ENCODE peak calls at places on chromosome 16, in four cellular contexts. One of them, this sample, is unnamed.

GRCh38 chr16:57377080-57377841 is 5.0 kb downstream of the CX3CL1 start:
- DNase-seq in bronchial epithelial cell: peak; percentile 60
- DNase-seq in heart left ventricle: no peak
- DNase-seq in skeletal muscle cell: no peak
- DNase-seq in this sample: no peak

GRCh38 chr16:27611340-27611739 is 61.4 kb downstream of the KATNIP start:
- DNase-seq in heart left ventricle: no peak
- DNase-seq in skeletal muscle cell: no peak
- DNase-seq in bronchial epithelial cell: no peak
- DNase-seq in this sample: no peak

GRCh38 chr16:84806256-84806889 is 13.4 kb upstream of the CRISPLD2 start:
- DNase-seq in skeletal muscle cell: peak; percentile 81
- DNase-seq in heart left ventricle: peak; percentile 75
- DNase-seq in bronchial epithelial cell: no peak
- DNase-seq in this sample: peak; percentile 35

GRCh38 chr16:11603331-11603750 is 16.6 kb upstream of the LITAF start:
- DNase-seq in heart left ventricle: no peak
- DNase-seq in bronchial epithelial cell: no peak
- DNase-seq in skeletal muscle cell: no peak
- DNase-seq in this sample: no peak

GRCh38 chr16:68436581-68436980 is 11.7 kb downstream of the SMPD3 start:
- DNase-seq in skeletal muscle cell: no peak
- DNase-seq in bronchial epithelial cell: no peak
- DNase-seq in heart left ventricle: no peak
- DNase-seq in this sample: no peak

GRCh38 chr16:84144301-84144858 is 597 bp downstream of the HSDL1 start:
- DNase-seq in heart left ventricle: peak; percentile 45
- DNase-seq in skeletal muscle cell: no peak
- DNase-seq in bronchial epithelial cell: no peak
- DNase-seq in this sample: peak; percentile 46

GRCh38 chr16:19228057-19228456 is 57.5 kb upstream of the CLEC19A start:
- DNase-seq in bronchial epithelial cell: no peak
- DNase-seq in skeletal muscle cell: no peak
- DNase-seq in heart left ventricle: no peak
- DNase-seq in this sample: no peak

GRCh38 chr16:71645450-71645849 is 19.5 kb downstream of the MARVELD3 start:
- DNase-seq in bronchial epithelial cell: peak; percentile 46
- DNase-seq in skeletal muscle cell: peak; percentile 9
- DNase-seq in heart left ventricle: no peak
- DNase-seq in this sample: no peak

GRCh38 chr16:48611329-48612137 is 1.6 kb upstream of the N4BP1 start:
- DNase-seq in skeletal muscle cell: no peak
- DNase-seq in bronchial epithelial cell: peak; percentile 100
- DNase-seq in heart left ventricle: no peak
- DNase-seq in this sample: no peak

GRCh38 chr16:85153656-85154091 is 41.4 kb upstream of the CIBAR2 start:
- DNase-seq in skeletal muscle cell: no peak
- DNase-seq in bronchial epithelial cell: no peak
- DNase-seq in heart left ventricle: peak; percentile 86
- DNase-seq in this sample: no peak

GRCh38 chr16:54160939-54161897 is 125.4 kb downstream of the IRX3 start:
- DNase-seq in skeletal muscle cell: no peak
- DNase-seq in heart left ventricle: no peak
- DNase-seq in bronchial epithelial cell: no peak
- DNase-seq in this sample: no peak

GRCh38 chr16:25434061-25434460 is 176.4 kb upstream of the ZKSCAN2 start:
- DNase-seq in bronchial epithelial cell: no peak
- DNase-seq in skeletal muscle cell: no peak
- DNase-seq in heart left ventricle: no peak
- DNase-seq in this sample: no peak

GRCh38 chr16:89881368-89881730 is 8.0 kb downstream of the TCF25 start:
- DNase-seq in skeletal muscle cell: no peak
- DNase-seq in heart left ventricle: no peak
- DNase-seq in bronchial epithelial cell: no peak
- DNase-seq in this sample: no peak

GRCh38 chr16:53094013-53094630 is 39.3 kb downstream of the CHD9 start:
- DNase-seq in bronchial epithelial cell: peak; percentile 39
- DNase-seq in skeletal muscle cell: no peak
- DNase-seq in heart left ventricle: peak; percentile 81
- DNase-seq in this sample: no peak

GRCh38 chr16:9845661-9846361 is 336.4 kb downstream of the GRIN2A start:
- DNase-seq in bronchial epithelial cell: peak; percentile 75
- DNase-seq in skeletal muscle cell: no peak
- DNase-seq in heart left ventricle: no peak
- DNase-seq in this sample: no peak

GRCh38 chr16:14409563-14409962 is 220.5 kb downstream of the PARN start:
- DNase-seq in bronchial epithelial cell: peak; percentile 88
- DNase-seq in heart left ventricle: no peak
- DNase-seq in skeletal muscle cell: peak; percentile 93
- DNase-seq in this sample: no peak

DNA sequence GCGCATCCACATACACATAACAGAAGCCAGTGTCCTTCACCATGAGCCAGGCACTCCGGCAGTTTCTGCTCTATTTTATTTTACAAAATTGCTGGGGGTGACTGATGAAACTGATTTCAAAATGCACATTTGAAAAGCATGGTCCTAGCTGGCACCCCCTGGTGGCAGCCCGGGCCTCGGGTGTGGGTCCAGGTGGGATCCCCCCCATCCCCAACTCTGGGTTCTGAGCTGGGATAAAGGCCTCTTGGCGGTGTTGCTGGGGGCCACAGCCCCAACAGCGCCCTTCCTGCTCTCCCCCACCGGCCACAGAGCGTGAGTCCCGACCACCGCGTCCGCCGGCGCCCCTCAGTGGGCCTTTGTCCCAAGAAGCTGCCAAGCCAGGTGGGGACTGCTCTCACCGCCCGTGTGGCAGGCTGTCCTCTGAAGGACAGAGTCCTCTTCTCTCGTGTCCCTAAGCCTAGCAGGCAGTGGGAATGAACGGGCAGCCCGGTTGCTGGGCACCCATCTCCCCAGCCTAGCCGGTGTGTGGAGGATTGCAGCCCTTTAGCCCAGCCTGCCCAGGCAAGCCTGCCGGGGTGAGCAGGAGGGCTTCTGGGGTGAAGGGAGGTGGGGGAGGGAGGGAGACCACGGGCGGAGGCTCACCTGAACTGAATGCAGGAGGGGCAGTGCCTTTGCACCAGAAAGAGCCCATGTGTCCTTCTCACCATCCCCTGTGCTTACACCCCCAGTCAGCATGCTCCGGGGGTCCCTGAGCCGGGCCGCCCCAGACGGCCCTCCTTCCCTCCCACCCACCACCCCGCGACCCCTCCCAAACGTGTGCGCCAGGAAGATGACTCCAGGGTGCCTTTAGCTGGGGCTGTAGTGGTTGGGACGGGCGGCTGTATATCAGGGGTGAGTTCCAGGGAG is 898 bp downstream of the SNAI3 start:
- DNase-seq in skeletal muscle cell: no peak
- DNase-seq in heart left ventricle: no peak
- DNase-seq in bronchial epithelial cell: peak; percentile 59
- DNase-seq in this sample: no peak
- H3K4me3 ChIP-seq in skeletal muscle cell: peak overlapping the region; percentile 55
- H3K4me3 ChIP-seq in heart left ventricle: peak overlapping the region; percentile 60
- H3K4me3 ChIP-seq in bronchial epithelial cell: peak overlapping the region; percentile 49
- H3K4me3 ChIP-seq in this sample: peak overlapping the region; percentile 44

DNA sequence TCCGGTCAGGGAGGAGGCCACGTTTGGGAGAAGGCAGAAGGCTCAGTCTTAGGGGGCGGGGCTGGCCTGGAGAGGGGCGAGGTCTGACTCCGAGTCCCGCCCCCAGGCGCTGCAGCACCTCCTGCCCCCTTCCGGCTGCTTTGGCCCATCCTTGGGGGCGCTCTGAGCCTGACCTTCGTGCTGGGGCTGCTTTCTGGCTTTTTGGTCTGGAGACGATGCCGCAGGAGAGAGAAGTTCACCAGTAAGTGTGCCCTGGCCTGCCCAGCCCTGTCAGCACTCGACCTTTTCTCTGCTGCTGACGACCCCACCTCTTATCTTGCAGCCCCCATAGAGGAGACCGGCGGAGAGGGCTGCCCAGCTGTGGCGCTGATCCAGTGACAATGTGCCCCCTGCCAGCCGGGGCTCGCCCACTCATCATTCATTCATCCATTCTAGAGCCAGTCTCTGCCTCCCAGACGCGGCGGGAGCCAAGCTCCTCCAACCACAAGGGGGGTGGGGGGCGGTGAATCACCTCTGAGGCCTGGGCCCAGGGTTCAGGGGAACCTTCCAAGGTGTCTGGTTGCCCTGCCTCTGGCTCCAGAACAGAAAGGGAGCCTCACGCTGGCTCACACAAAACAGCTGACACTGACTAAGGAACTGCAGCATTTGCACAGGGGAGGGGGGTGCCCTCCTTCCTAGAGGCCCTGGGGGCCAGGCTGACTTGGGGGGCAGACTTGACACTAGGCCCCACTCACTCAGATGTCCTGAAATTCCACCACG is 1.5 kb downstream of the TNFRSF12A start:
- DNase-seq in skeletal muscle cell: peak; percentile 88
- DNase-seq in bronchial epithelial cell: peak; percentile 91
- DNase-seq in heart left ventricle: peak; percentile 89
- DNase-seq in this sample: peak; percentile 81
- H3K4me3 ChIP-seq in skeletal muscle cell: peak overlapping the region; percentile 69
- H3K4me3 ChIP-seq in bronchial epithelial cell: peak overlapping the region; percentile 97
- H3K4me3 ChIP-seq in heart left ventricle: peak overlapping the region; percentile 70
- H3K4me3 ChIP-seq in this sample: peak overlapping the region; percentile 46

GRCh38 chr16:67429053-67429798 is 1.7 kb upstream of the HSD11B2 start:
- DNase-seq in heart left ventricle: no peak
- DNase-seq in bronchial epithelial cell: no peak
- DNase-seq in skeletal muscle cell: no peak
- DNase-seq in this sample: no peak
- H3K4me3 ChIP-seq in heart left ventricle: no peak overlapping the region
- H3K4me3 ChIP-seq in bronchial epithelial cell: no peak overlapping the region
- H3K4me3 ChIP-seq in skeletal muscle cell: no peak overlapping the region
- H3K4me3 ChIP-seq in this sample: no peak overlapping the region

GRCh38 chr16:82046541-82046940 is 11.5 kb downstream of the HSD17B2 start:
- DNase-seq in bronchial epithelial cell: no peak
- DNase-seq in heart left ventricle: no peak
- DNase-seq in skeletal muscle cell: no peak
- DNase-seq in this sample: no peak

GRCh38 chr16:82046941-82047340 is 11.9 kb downstream of the HSD17B2 start:
- DNase-seq in skeletal muscle cell: no peak
- DNase-seq in heart left ventricle: no peak
- DNase-seq in bronchial epithelial cell: no peak
- DNase-seq in this sample: no peak

GRCh38 chr16:82044585-82044911 is 9.5 kb downstream of the HSD17B2 start:
- DNase-seq in skeletal muscle cell: no peak
- DNase-seq in bronchial epithelial cell: no peak
- DNase-seq in heart left ventricle: no peak
- DNase-seq in this sample: no peak

GRCh38 chr16:82043680-82044584 is 8.9 kb downstream of the HSD17B2 start:
- DNase-seq in heart left ventricle: no peak
- DNase-seq in skeletal muscle cell: no peak
- DNase-seq in bronchial epithelial cell: peak; percentile 63
- DNase-seq in this sample: no peak

GRCh38 chr16:82045471-82046178 is 10.6 kb downstream of the HSD17B2 start:
- DNase-seq in skeletal muscle cell: no peak
- DNase-seq in heart left ventricle: no peak
- DNase-seq in bronchial epithelial cell: no peak
- DNase-seq in this sample: no peak
- H3K4me3 ChIP-seq in skeletal muscle cell: no peak overlapping the region
- H3K4me3 ChIP-seq in heart left ventricle: no peak overlapping the region
- H3K4me3 ChIP-seq in bronchial epithelial cell: no peak overlapping the region
- H3K4me3 ChIP-seq in this sample: no peak overlapping the region

DNA sequence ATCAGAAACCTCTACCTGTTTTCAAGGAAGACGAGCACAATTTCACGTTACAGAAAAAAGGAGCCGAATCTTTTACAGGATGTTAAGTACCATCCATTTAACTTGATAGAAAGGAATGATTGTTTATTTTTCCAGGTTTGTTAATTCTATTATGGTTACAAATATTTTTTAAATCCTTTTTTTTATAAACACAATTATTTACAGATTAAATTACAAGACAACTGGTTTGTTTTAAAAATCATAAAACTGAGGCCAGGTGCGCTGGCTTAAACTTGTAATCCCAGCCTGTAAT is 18.2 kb downstream of the ZNF213 start:
- DNase-seq in heart left ventricle: no peak
- DNase-seq in skeletal muscle cell: no peak
- DNase-seq in bronchial epithelial cell: no peak
- DNase-seq in this sample: no peak
- H3K4me3 ChIP-seq in heart left ventricle: peak overlapping the region; percentile 65
- H3K4me3 ChIP-seq in skeletal muscle cell: no peak overlapping the region
- H3K4me3 ChIP-seq in bronchial epithelial cell: no peak overlapping the region
- H3K4me3 ChIP-seq in this sample: no peak overlapping the region

DNA sequence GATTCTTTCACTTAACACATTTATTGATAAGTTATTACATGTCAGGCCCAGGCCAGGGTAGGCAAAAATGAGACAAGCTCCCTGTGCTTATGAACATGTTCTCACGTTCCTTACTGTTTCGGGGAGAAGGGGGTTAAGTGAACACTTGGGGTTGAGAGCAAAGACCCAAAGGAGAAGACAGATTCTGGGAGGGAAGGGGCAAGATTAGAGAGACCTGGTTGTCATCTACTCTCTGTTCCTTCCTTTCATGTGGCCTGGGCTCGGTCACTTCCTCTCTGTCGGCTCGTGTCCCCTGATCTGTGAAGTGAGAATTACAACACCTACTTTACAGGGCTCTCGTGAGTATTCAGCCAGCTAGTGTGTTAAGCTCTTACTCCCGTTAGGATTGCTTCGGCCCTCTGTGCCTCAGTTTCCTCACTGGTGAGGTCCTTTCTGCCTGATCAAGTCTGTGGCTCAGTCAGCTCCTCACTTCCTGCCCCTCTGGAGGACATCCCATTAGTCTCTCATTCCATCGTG is 38.8 kb downstream of the PLCG2 start:
- DNase-seq in heart left ventricle: no peak
- DNase-seq in bronchial epithelial cell: no peak
- DNase-seq in skeletal muscle cell: no peak
- DNase-seq in this sample: no peak
- H3K4me3 ChIP-seq in heart left ventricle: no peak overlapping the region
- H3K4me3 ChIP-seq in bronchial epithelial cell: no peak overlapping the region
- H3K4me3 ChIP-seq in skeletal muscle cell: no peak overlapping the region
- H3K4me3 ChIP-seq in this sample: no peak overlapping the region